ENCODE peak calls at places on chromosomes 2 and 18, in six cellular contexts. Z, M, R, P, V and T are unnamed samples.

GRCh38 chr2:219249203-219249980 is 3.7 kb upstream of the TUBA4B start:
- DNase-seq in Z (peak; percentile 8), M (peak; percentile 20), R (peak; percentile 58), P (peak; percentile 81), V (peak; percentile 70), T (peak; percentile 89)

GRCh38 chr18:8354304-8354703 is 254.9 kb upstream of the RAB12 start:
- DNase-seq in Z (no peak), M (no peak), R (no peak), P (no peak), V (no peak), T (no peak)

GRCh38 chr2:21043744-21044532 is at the start of gene APOB:
- DNase-seq in Z (no peak), M (no peak), R (no peak), P (peak; percentile 43), V (no peak), T (peak; percentile 39)

GRCh38 chr2:70301344-70302194 is at the start of gene FAM136A:
- DNase-seq in Z (peak; percentile 90), M (peak; percentile 89), R (peak; percentile 50), P (peak; percentile 93), V (peak; percentile 92), T (peak; percentile 91)

GRCh38 chr18:10995576-10995975 is 153.8 kb downstream of the PIEZO2 start:
- DNase-seq in Z (no peak), M (no peak), R (no peak), P (no peak), V (no peak), T (no peak)

GRCh38 chr2:68103026-68103425 is 40.2 kb upstream of the C1D start:
- DNase-seq in Z (no peak), M (no peak), R (peak; percentile 63), P (no peak), V (no peak), T (peak; percentile 41)

GRCh38 chr2:42286268-42286946 is 74.6 kb downstream of the COX7A2L start:
- DNase-seq in Z (no peak), M (no peak), R (no peak), P (no peak), V (no peak), T (no peak)

GRCh38 chr18:71442830-71443229 is 1101.3 kb downstream of the CBLN2 start:
- DNase-seq in Z (no peak), M (no peak), R (no peak), P (no peak), V (no peak), T (peak; percentile 36)

GRCh38 chr2:979286-979928 is 28.8 kb downstream of the SNTG2 start:
- DNase-seq in Z (no peak), M (no peak), R (no peak), P (no peak), V (no peak), T (no peak)